ENCODE peak calls at places on chromosome 14, in seven cellular contexts. N is thyroid gland, O is left ventricle myocardium inferior, Z is tibial nerve, E is left lung, F is body of pancreas, M is IMR-90. D is an unnamed sample.
A peak's percentile ranks its signal among the peaks of the same experiment; 100 is the strongest.

GRCh38 chr14:53041067-53041466 is 90.2 kb upstream of the FERMT2 start:
- DNase-seq in N (no peak), O (no peak), Z (no peak), E (no peak), F (no peak), M (no peak), D (no peak)

GRCh38 chr14:77077040-77077439 is 21.0 kb upstream of the CIPC start:
- DNase-seq in N (no peak), O (no peak), Z (no peak), E (no peak), F (no peak), M (no peak), D (no peak)

GRCh38 chr14:86296173-86296572 is 766.2 kb downstream of the FLRT2 start:
- DNase-seq in N (no peak), O (no peak), Z (no peak), E (no peak), F (no peak), M (peak; percentile 80), D (no peak)

GRCh38 chr14:40218282-40218941 is 786.2 kb upstream of the FBXO33 start:
- DNase-seq in N (no peak), O (no peak), Z (no peak), E (no peak), F (no peak), M (no peak), D (no peak)

GRCh38 chr14:52351561-52352491 is 37.7 kb downstream of the PTGER2 start:
- DNase-seq in N (no peak), O (no peak), Z (no peak), E (no peak), F (no peak), M (peak; percentile 41), D (no peak)

GRCh38 chr14:49621114-49621881 is 699 bp downstream of the MGAT2 start:
- DNase-seq in N (peak; percentile 67), O (peak; percentile 71), Z (peak; percentile 37), E (peak; percentile 97), F (peak; percentile 66), M (peak; percentile 28), D (no peak)

GRCh38 chr14:36504805-36505192 is 15.2 kb downstream of the NKX2-1 start:
- DNase-seq in N (no peak), O (no peak), Z (no peak), E (no peak), F (no peak), M (no peak), D (peak; percentile 41)

GRCh38 chr14:58697266-58697926 is 59.6 kb downstream of the DACT1 start:
- DNase-seq in N (no peak), O (no peak), Z (no peak), E (no peak), F (no peak), M (no peak), D (no peak)

GRCh38 chr14:99196310-99196650 is 75.7 kb downstream of the BCL11B start:
- DNase-seq in N (no peak), O (no peak), Z (no peak), E (no peak), F (no peak), M (no peak), D (no peak)

GRCh38 chr14:90642239-90642717 is 174.0 kb downstream of the TTC7B start:
- DNase-seq in N (no peak), O (no peak), Z (no peak), E (no peak), F (no peak), M (peak; percentile 32), D (no peak)

GRCh38 chr14:103391048-103391447 is 5.8 kb downstream of the MARK3 start:
- DNase-seq in N (peak; percentile 31), O (no peak), Z (peak; percentile 48), E (no peak), F (no peak), M (peak; percentile 87), D (peak; percentile 91)

GRCh38 chr14:22886500-22887259 is 3.7 kb downstream of the REM2 start:
- DNase-seq in N (peak; percentile 79), O (peak; percentile 71), Z (peak; percentile 29), E (peak; percentile 89), F (peak; percentile 86), M (peak; percentile 13), D (peak; percentile 96)

GRCh38 chr14:62269204-62269603 is 507.0 kb downstream of the SNAPC1 start:
- DNase-seq in N (no peak), O (no peak), Z (no peak), E (no peak), F (no peak), M (peak; percentile 25), D (no peak)

GRCh38 chr14:55707365-55707804 is 127.4 kb downstream of the KTN1 start:
- DNase-seq in N (no peak), O (no peak), Z (peak; percentile 17), E (no peak), F (no peak), M (peak; percentile 76), D (no peak)

GRCh38 chr14:87113286-87113685 is 879.7 kb downstream of the GALC start:
- DNase-seq in N (no peak), O (no peak), Z (no peak), E (no peak), F (no peak), M (no peak), D (no peak)

GRCh38 chr14:39988939-39989338 is 556.7 kb upstream of the FBXO33 start:
- DNase-seq in N (no peak), O (no peak), Z (no peak), E (no peak), F (no peak), M (no peak), D (no peak)

GRCh38 chr14:99260116-99260515 is 11.9 kb downstream of the BCL11B start:
- DNase-seq in N (no peak), O (no peak), Z (no peak), E (no peak), F (no peak), M (no peak), D (no peak)

GRCh38 chr14:49679271-49679670 is 8.7 kb downstream of the POLE2 start:
- DNase-seq in N (no peak), O (no peak), Z (no peak), E (no peak), F (no peak), M (peak; percentile 30), D (no peak)

GRCh38 chr14:23183479-23183878 is at the start of gene SLC7A8:
- DNase-seq in N (peak; percentile 74), O (peak; percentile 56), Z (peak; percentile 55), E (peak; percentile 82), F (peak; percentile 72), M (no peak), D (peak; percentile 65)

GRCh38 chr14:99359906-99360305 is 87.9 kb upstream of the BCL11B start:
- DNase-seq in N (no peak), O (no peak), Z (no peak), E (no peak), F (no peak), M (no peak), D (no peak)

GRCh38 chr14:23433457-23433856 is 2.0 kb downstream of the MYH7 start:
- DNase-seq in N (no peak), O (no peak), Z (no peak), E (no peak), F (no peak), M (no peak), D (peak; percentile 80)

GRCh38 chr14:23034498-23035302 is at the start of gene PSMB5:
- DNase-seq in N (peak; percentile 94), O (peak; percentile 89), Z (peak; percentile 88), E (peak; percentile 90), F (peak; percentile 94), M (peak; percentile 96), D (peak; percentile 96)

GRCh38 chr14:68308695-68309094 is 484.2 kb downstream of the ZFP36L1 start:
- DNase-seq in N (no peak), O (no peak), Z (no peak), E (no peak), F (no peak), M (no peak), D (no peak)
- H3K4me3 ChIP-seq in N (no peak overlapping the region), O (no peak overlapping the region), Z (no peak overlapping the region), E (no peak overlapping the region), F (no peak overlapping the region), M (no peak overlapping the region), D (no peak overlapping the region)

DNA sequence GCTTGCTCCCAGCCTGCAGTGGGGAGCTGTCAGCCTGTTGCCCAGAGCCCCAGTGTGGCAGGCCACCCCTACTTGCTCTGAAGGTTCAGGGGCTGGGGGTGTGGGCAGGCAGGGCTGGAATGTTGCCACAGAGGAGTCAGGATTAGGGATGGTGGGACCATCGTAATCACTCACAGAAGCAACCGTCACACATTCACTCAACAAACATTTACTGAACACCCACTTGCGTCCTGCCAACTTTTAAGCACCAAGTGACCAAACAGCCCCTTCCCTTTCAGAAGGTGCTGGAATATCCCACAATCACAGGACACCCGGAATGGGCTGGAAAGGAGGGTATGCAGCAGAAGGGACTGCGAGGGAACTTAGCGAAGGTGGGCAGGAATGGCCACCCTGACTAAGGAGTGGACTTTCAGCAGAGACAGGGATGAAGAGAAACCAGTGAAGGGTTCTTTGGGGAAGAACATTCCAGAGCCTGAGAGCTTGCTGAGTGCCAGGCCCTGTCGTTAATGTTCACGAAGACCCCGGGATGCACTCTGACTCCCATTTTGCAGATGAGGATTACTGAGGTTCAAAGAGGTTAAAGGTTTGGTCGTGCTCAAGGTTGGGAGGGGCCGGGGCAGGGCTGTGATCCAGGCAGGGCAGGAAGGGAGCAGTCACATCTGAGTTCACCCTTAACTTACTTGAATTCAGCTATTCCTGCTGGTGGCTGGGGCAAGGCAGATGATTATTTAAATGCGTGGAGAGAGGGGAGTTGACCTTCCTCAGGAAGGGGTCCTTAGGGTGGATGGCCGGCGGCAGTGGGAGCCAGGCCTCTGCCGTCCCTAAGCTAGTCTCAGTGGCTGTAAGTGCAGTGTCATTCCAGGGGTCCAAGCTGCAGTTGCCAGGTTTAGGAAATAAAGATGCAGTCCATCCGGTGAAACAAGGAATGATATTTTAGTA is 2.3 kb upstream of the ZBTB42 start:
- DNase-seq in N (no peak), O (no peak), Z (no peak), E (no peak), F (no peak), M (no peak), D (peak; percentile 89)
- H3K4me1 ChIP-seq in N (peaks cover 63% of the 10 kb centered on the region), O (peaks cover 85% of the 10 kb centered on the region), Z (peaks cover 77% of the 10 kb centered on the region), E (peaks cover 75% of the 10 kb centered on the region), F (peaks cover 70% of the 10 kb centered on the region), M (peaks cover 23% of the 10 kb centered on the region), D (peaks cover 21% of the 10 kb centered on the region)

GRCh38 chr14:19754172-19754571 is 10.8 kb downstream of the OR4Q3 start:
- DNase-seq in N (no peak), O (no peak), Z (no peak), E (no peak), F (no peak), M (no peak), D (no peak)
- H3K9me3 ChIP-seq in N (no peaks in the 10 kb centered on the region), O (no peaks in the 10 kb centered on the region), Z (no peaks in the 10 kb centered on the region), E (no peaks in the 10 kb centered on the region), F (no peaks in the 10 kb centered on the region), M (peaks cover 12% of the 10 kb centered on the region), D (no peaks in the 10 kb centered on the region)

GRCh38 chr14:98170580-98170979 is 1101.4 kb downstream of the BCL11B start:
- DNase-seq in N (no peak), O (no peak), Z (no peak), E (no peak), F (no peak), M (no peak), D (no peak)

GRCh38 chr14:98168196-98168985 is 1103.6 kb downstream of the BCL11B start:
- DNase-seq in N (no peak), O (no peak), Z (no peak), E (no peak), F (no peak), M (no peak), D (no peak)

GRCh38 chr14:98167253-98167652 is 1104.7 kb downstream of the BCL11B start:
- DNase-seq in N (no peak), O (no peak), Z (no peak), E (no peak), F (no peak), M (no peak), D (no peak)

GRCh38 chr14:98169170-98169587 is 1102.8 kb downstream of the BCL11B start:
- DNase-seq in N (no peak), O (no peak), Z (no peak), E (no peak), F (no peak), M (no peak), D (no peak)

GRCh38 chr14:98167702-98168101 is 1104.3 kb downstream of the BCL11B start:
- DNase-seq in N (no peak), O (no peak), Z (no peak), E (no peak), F (no peak), M (no peak), D (no peak)
- H3K4me3 ChIP-seq in N (no peak overlapping the region), O (no peak overlapping the region), Z (no peak overlapping the region), E (no peak overlapping the region), F (no peak overlapping the region), M (no peak overlapping the region), D (no peak overlapping the region)

D was measured in osteoblast.